ENCODE peak calls at places on chromosomes 6 and 20, in four cellular contexts. N, O, U and Y are unnamed samples.

GRCh38 chr20:35478804-35479472 is 23.5 kb downstream of the CEP250 start:
- DNase-seq in N (peak; percentile 37), O (no peak), U (no peak), Y (no peak)

GRCh38 chr20:21104466-21104761 is 1.7 kb downstream of the LINC00237 start:
- DNase-seq in N (no peak), O (no peak), U (no peak), Y (no peak)

GRCh38 chr20:56515657-56516381 is 8.7 kb upstream of the FAM209A start:
- DNase-seq in N (no peak), O (peak; percentile 19), U (no peak), Y (peak; percentile 19)

GRCh38 chr20:59003836-59004492 is 3.1 kb downstream of the CTSZ start:
- DNase-seq in N (no peak), O (no peak), U (no peak), Y (no peak)

GRCh38 chr6:6994796-6995195 is 113.0 kb upstream of the RREB1 start:
- DNase-seq in N (no peak), O (no peak), U (no peak), Y (no peak)

GRCh38 chr6:9467746-9468145 is 947.1 kb downstream of the TFAP2A start:
- DNase-seq in N (no peak), O (peak; percentile 64), U (no peak), Y (no peak)

GRCh38 chr6:149723771-149724417 is 6.0 kb upstream of the LATS1 start:
- DNase-seq in N (peak; percentile 56), O (peak; percentile 83), U (peak; percentile 46), Y (peak; percentile 59)

GRCh38 chr6:156582509-156582992 is 194.6 kb upstream of the ARID1B start:
- DNase-seq in N (no peak), O (no peak), U (peak; percentile 53), Y (no peak)

GRCh38 chr6:126535138-126535537 is 195.2 kb downstream of the CENPW start:
- DNase-seq in N (no peak), O (no peak), U (no peak), Y (no peak)

GRCh38 chr6:43669922-43670622 is 17.5 kb downstream of the MRPS18A start:
- DNase-seq in N (peak; percentile 35), O (no peak), U (no peak), Y (no peak)

GRCh38 chr6:33205172-33206026 is 944 bp downstream of the HSD17B8 start:
- DNase-seq in N (peak; percentile 71), O (no peak), U (no peak), Y (peak; percentile 26)

GRCh38 chr6:165404703-165405102 is 95.3 kb upstream of the C6orf118 start:
- DNase-seq in N (no peak), O (no peak), U (no peak), Y (no peak)

GRCh38 chr6:141562181-141562800 is 570.4 kb upstream of the GJE1 start:
- DNase-seq in N (peak; percentile 6), O (no peak), U (peak; percentile 8), Y (no peak)

GRCh38 chr6:121437861-121438651 is 2.6 kb downstream of the GJA1 start:
- DNase-seq in N (peak; percentile 12), O (peak; percentile 49), U (no peak), Y (no peak)

GRCh38 chr6:11692451-11693376 is 85.9 kb downstream of the ADTRP start:
- DNase-seq in N (no peak), O (no peak), U (no peak), Y (no peak)

GRCh38 chr6:139939189-139939979 is 564.9 kb upstream of the CITED2 start:
- DNase-seq in N (no peak), O (no peak), U (no peak), Y (no peak)

GRCh38 chr6:90087103-90087833 is 193.0 kb downstream of the GJA10 start:
- DNase-seq in N (no peak), O (no peak), U (no peak), Y (no peak)

GRCh38 chr6:2147737-2148448 is 97.5 kb downstream of the GMDS start:
- DNase-seq in N (no peak), O (no peak), U (no peak), Y (no peak)

GRCh38 chr20:1998193-1998520 is 4.3 kb upstream of the PDYN start:
- DNase-seq in N (no peak), O (no peak), U (no peak), Y (no peak)

GRCh38 chr6:169246445-169246844 is 7.2 kb downstream of the THBS2 start:
- DNase-seq in N (no peak), O (no peak), U (no peak), Y (no peak)

GRCh38 chr20:46122071-46122470 is 4.0 kb downstream of the CD40 start:
- DNase-seq in N (no peak), O (peak; percentile 80), U (no peak), Y (peak; percentile 22)

GRCh38 chr6:109453594-109454482 is 1.7 kb downstream of the MICAL1 start:
- DNase-seq in N (no peak), O (peak; percentile 64), U (no peak), Y (no peak)

GRCh38 chr20:19947611-19948264 is 69.4 kb upstream of the NAA20 start:
- DNase-seq in N (no peak), O (peak; percentile 24), U (no peak), Y (no peak)

GRCh38 chr6:41577356-41577864 is 31.2 kb downstream of the FOXP4 start:
- DNase-seq in N (no peak), O (no peak), U (no peak), Y (no peak)

GRCh38 chr6:110682460-110682853 is 132.8 kb downstream of the CDK19 start:
- DNase-seq in N (peak; percentile 83), O (peak; percentile 68), U (peak; percentile 53), Y (no peak)